ENCODE peak calls at places on chromosomes 1 and 21, in five cellular contexts. One of them, this sample, is unnamed.

GRCh38 chr21:44920694-44921604 is at the start of gene ITGB2:
- DNase-seq in body of pancreas: no peak
- DNase-seq in MM.1S: no peak
- DNase-seq in left ventricle myocardium inferior: peak; percentile 56
- DNase-seq in psoas muscle: peak; percentile 74
- DNase-seq in this sample: peak; percentile 81

GRCh38 chr1:93435443-93435842 is 12.5 kb upstream of the FNBP1L start:
- DNase-seq in body of pancreas: no peak
- DNase-seq in MM.1S: no peak
- DNase-seq in left ventricle myocardium inferior: no peak
- DNase-seq in psoas muscle: no peak
- DNase-seq in this sample: no peak

GRCh38 chr1:235712812-235713211 is 63.2 kb upstream of the GNG4 start:
- DNase-seq in body of pancreas: no peak
- DNase-seq in MM.1S: no peak
- DNase-seq in left ventricle myocardium inferior: no peak
- DNase-seq in psoas muscle: no peak
- DNase-seq in this sample: no peak

GRCh38 chr21:36741506-36741905 is 42.6 kb downstream of the SIM2 start:
- DNase-seq in body of pancreas: no peak
- DNase-seq in MM.1S: no peak
- DNase-seq in left ventricle myocardium inferior: peak; percentile 31
- DNase-seq in psoas muscle: no peak
- DNase-seq in this sample: no peak

GRCh38 chr1:26090893-26091292 is 20.7 kb upstream of the PDIK1L start:
- DNase-seq in body of pancreas: no peak
- DNase-seq in MM.1S: no peak
- DNase-seq in left ventricle myocardium inferior: no peak
- DNase-seq in psoas muscle: no peak
- DNase-seq in this sample: no peak

GRCh38 chr1:3783651-3784474 is 11.3 kb downstream of the SMIM1 start:
- DNase-seq in body of pancreas: no peak
- DNase-seq in MM.1S: no peak
- DNase-seq in left ventricle myocardium inferior: no peak
- DNase-seq in psoas muscle: no peak
- DNase-seq in this sample: no peak

GRCh38 chr1:47189844-47190562 is at the start of gene PDZK1IP1:
- DNase-seq in body of pancreas: peak; percentile 94
- DNase-seq in MM.1S: no peak
- DNase-seq in left ventricle myocardium inferior: peak; percentile 81
- DNase-seq in psoas muscle: peak; percentile 95
- DNase-seq in this sample: peak; percentile 94

GRCh38 chr1:66374148-66374547 is 159.8 kb upstream of the SGIP1 start:
- DNase-seq in body of pancreas: no peak
- DNase-seq in MM.1S: peak; percentile 69
- DNase-seq in left ventricle myocardium inferior: no peak
- DNase-seq in psoas muscle: no peak
- DNase-seq in this sample: no peak

GRCh38 chr1:234725177-234726132 is 115.5 kb upstream of the IRF2BP2 start:
- DNase-seq in body of pancreas: peak; percentile 70
- DNase-seq in MM.1S: no peak
- DNase-seq in left ventricle myocardium inferior: peak; percentile 44
- DNase-seq in psoas muscle: no peak
- DNase-seq in this sample: no peak

GRCh38 chr1:81670286-81670685 is 130.4 kb upstream of the ADGRL2 start:
- DNase-seq in body of pancreas: peak; percentile 80
- DNase-seq in MM.1S: no peak
- DNase-seq in left ventricle myocardium inferior: peak; percentile 65
- DNase-seq in psoas muscle: no peak
- DNase-seq in this sample: peak; percentile 82

GRCh38 chr1:58746182-58746581 is 37.7 kb downstream of the JUN start:
- DNase-seq in body of pancreas: no peak
- DNase-seq in MM.1S: no peak
- DNase-seq in left ventricle myocardium inferior: no peak
- DNase-seq in psoas muscle: no peak
- DNase-seq in this sample: no peak

GRCh38 chr1:189662190-189662589 is 815.5 kb downstream of the BRINP3 start:
- DNase-seq in body of pancreas: no peak
- DNase-seq in MM.1S: no peak
- DNase-seq in left ventricle myocardium inferior: no peak
- DNase-seq in psoas muscle: no peak
- DNase-seq in this sample: no peak

GRCh38 chr1:203089001-203089650 is 3.3 kb upstream of the MYOG start:
- DNase-seq in body of pancreas: no peak
- DNase-seq in MM.1S: no peak
- DNase-seq in left ventricle myocardium inferior: no peak
- DNase-seq in psoas muscle: no peak
- DNase-seq in this sample: no peak

GRCh38 chr1:206909167-206909882 is 12.1 kb downstream of the IL24 start:
- DNase-seq in body of pancreas: peak; percentile 94
- DNase-seq in MM.1S: no peak
- DNase-seq in left ventricle myocardium inferior: peak; percentile 48
- DNase-seq in psoas muscle: peak; percentile 64
- DNase-seq in this sample: peak; percentile 57

GRCh38 chr1:210244746-210245367 is 12.3 kb downstream of the SERTAD4 start:
- DNase-seq in body of pancreas: no peak
- DNase-seq in MM.1S: no peak
- DNase-seq in left ventricle myocardium inferior: no peak
- DNase-seq in psoas muscle: no peak
- DNase-seq in this sample: no peak

GRCh38 chr1:224727851-224728250 is 111.7 kb downstream of the CNIH3 start:
- DNase-seq in body of pancreas: no peak
- DNase-seq in MM.1S: no peak
- DNase-seq in left ventricle myocardium inferior: no peak
- DNase-seq in psoas muscle: no peak
- DNase-seq in this sample: no peak

GRCh38 chr1:214058071-214058470 is 70.3 kb downstream of the PROX1 start:
- DNase-seq in body of pancreas: no peak
- DNase-seq in MM.1S: no peak
- DNase-seq in left ventricle myocardium inferior: no peak
- DNase-seq in psoas muscle: no peak
- DNase-seq in this sample: no peak

GRCh38 chr1:15123925-15124324 is 29.6 kb upstream of the TMEM51 start:
- DNase-seq in body of pancreas: no peak
- DNase-seq in MM.1S: no peak
- DNase-seq in left ventricle myocardium inferior: no peak
- DNase-seq in psoas muscle: no peak
- DNase-seq in this sample: no peak

GRCh38 chr21:44021064-44021463 is 9.0 kb downstream of the TRAPPC10 start:
- DNase-seq in body of pancreas: no peak
- DNase-seq in MM.1S: no peak
- DNase-seq in left ventricle myocardium inferior: no peak
- DNase-seq in psoas muscle: no peak
- DNase-seq in this sample: no peak

GRCh38 chr1:153560771-153561170 is 4.9 kb downstream of the S100A2 start:
- DNase-seq in body of pancreas: no peak
- DNase-seq in MM.1S: no peak
- DNase-seq in left ventricle myocardium inferior: no peak
- DNase-seq in psoas muscle: no peak
- DNase-seq in this sample: no peak

GRCh38 chr1:212132040-212132439 is 96.5 kb downstream of the DTL start:
- DNase-seq in body of pancreas: no peak
- DNase-seq in MM.1S: no peak
- DNase-seq in left ventricle myocardium inferior: no peak
- DNase-seq in psoas muscle: no peak
- DNase-seq in this sample: no peak

GRCh38 chr1:153404768-153405167 is 11.6 kb upstream of the S100A7A start:
- DNase-seq in body of pancreas: peak; percentile 17
- DNase-seq in MM.1S: peak; percentile 49
- DNase-seq in left ventricle myocardium inferior: peak; percentile 40
- DNase-seq in psoas muscle: peak; percentile 60
- DNase-seq in this sample: peak; percentile 76

GRCh38 chr1:245493029-245493428 is 338.2 kb downstream of the KIF26B start:
- DNase-seq in body of pancreas: no peak
- DNase-seq in MM.1S: peak; percentile 20
- DNase-seq in left ventricle myocardium inferior: no peak
- DNase-seq in psoas muscle: no peak
- DNase-seq in this sample: no peak

GRCh38 chr1:91015794-91016550 is 5.9 kb downstream of the ZNF644 start:
- DNase-seq in body of pancreas: no peak
- DNase-seq in MM.1S: no peak
- DNase-seq in left ventricle myocardium inferior: no peak
- DNase-seq in psoas muscle: no peak
- DNase-seq in this sample: no peak

GRCh38 chr1:91015358-91015780 is 6.5 kb downstream of the ZNF644 start:
- DNase-seq in body of pancreas: no peak
- DNase-seq in MM.1S: no peak
- DNase-seq in left ventricle myocardium inferior: no peak
- DNase-seq in psoas muscle: no peak
- DNase-seq in this sample: no peak

GRCh38 chr1:91012196-91012595 is 9.6 kb downstream of the ZNF644 start:
- DNase-seq in body of pancreas: no peak
- DNase-seq in MM.1S: no peak
- DNase-seq in left ventricle myocardium inferior: no peak
- DNase-seq in psoas muscle: no peak
- DNase-seq in this sample: no peak

GRCh38 chr1:91013302-91013701 is 8.5 kb downstream of the ZNF644 start:
- DNase-seq in body of pancreas: no peak
- DNase-seq in MM.1S: no peak
- DNase-seq in left ventricle myocardium inferior: no peak
- DNase-seq in psoas muscle: no peak
- DNase-seq in this sample: no peak

DNA sequence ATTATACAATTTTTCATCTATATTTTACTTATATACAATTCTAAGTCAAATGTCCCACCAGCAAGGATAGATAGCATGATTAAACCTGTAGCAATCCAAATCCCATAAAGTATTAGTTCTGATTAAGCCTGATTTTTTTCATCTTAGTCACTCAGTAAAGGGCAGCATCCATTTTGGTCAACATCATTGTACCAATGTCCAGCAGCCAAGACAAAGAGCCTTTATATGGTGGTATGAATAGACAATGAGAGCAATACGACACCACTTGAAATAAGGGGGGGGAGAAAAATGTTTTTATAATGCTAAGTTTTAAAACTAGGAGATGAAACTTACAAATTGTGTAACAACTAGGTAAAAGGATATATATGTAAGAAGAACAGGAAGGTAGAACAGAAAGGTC is 7.4 kb downstream of the ZNF644 start:
- DNase-seq in body of pancreas: no peak
- DNase-seq in MM.1S: no peak
- DNase-seq in left ventricle myocardium inferior: no peak
- DNase-seq in psoas muscle: no peak
- DNase-seq in this sample: no peak
- H3K4me1 ChIP-seq in body of pancreas: peaks cover 38% of the 10 kb centered on the region
- H3K4me1 ChIP-seq in MM.1S: peaks cover 11% of the 10 kb centered on the region
- H3K4me1 ChIP-seq in left ventricle myocardium inferior: peaks cover 91% of the 10 kb centered on the region
- H3K4me1 ChIP-seq in psoas muscle: peaks cover 50% of the 10 kb centered on the region
- H3K4me1 ChIP-seq in this sample: no peaks in the 10 kb centered on the region

GRCh38 chr1:231159202-231159962 is 2.5 kb upstream of the TRIM67 start:
- DNase-seq in body of pancreas: no peak
- DNase-seq in MM.1S: no peak
- DNase-seq in left ventricle myocardium inferior: no peak
- DNase-seq in psoas muscle: no peak
- DNase-seq in this sample: no peak
- H3K27me3 ChIP-seq in body of pancreas: peaks cover 15% of the 10 kb centered on the region
- H3K27me3 ChIP-seq in MM.1S: no peaks in the 10 kb centered on the region
- H3K27me3 ChIP-seq in left ventricle myocardium inferior: peaks cover 86% of the 10 kb centered on the region
- H3K27me3 ChIP-seq in psoas muscle: peaks cover 3% of the 10 kb centered on the region
- H3K27me3 ChIP-seq in this sample: no peaks in the 10 kb centered on the region

GRCh38 chr1:68231627-68232303 is 558 bp downstream of the WLS start:
- DNase-seq in body of pancreas: peak; percentile 85
- DNase-seq in MM.1S: peak; percentile 16
- DNase-seq in left ventricle myocardium inferior: peak; percentile 65
- DNase-seq in psoas muscle: peak; percentile 69
- DNase-seq in this sample: peak; percentile 75

GRCh38 chr1:68232354-68233148 is at the start of gene WLS:
- DNase-seq in body of pancreas: peak; percentile 88
- DNase-seq in MM.1S: peak; percentile 34
- DNase-seq in left ventricle myocardium inferior: peak; percentile 82
- DNase-seq in psoas muscle: peak; percentile 88
- DNase-seq in this sample: peak; percentile 92

GRCh38 chr1:68230901-68231626 is 1.3 kb downstream of the WLS start:
- DNase-seq in body of pancreas: peak; percentile 64
- DNase-seq in MM.1S: peak; percentile 6
- DNase-seq in left ventricle myocardium inferior: peak; percentile 26
- DNase-seq in psoas muscle: peak; percentile 62
- DNase-seq in this sample: peak; percentile 79

GRCh38 chr1:68234094-68234493 is 1.8 kb upstream of the WLS start:
- DNase-seq in body of pancreas: no peak
- DNase-seq in MM.1S: no peak
- DNase-seq in left ventricle myocardium inferior: no peak
- DNase-seq in psoas muscle: no peak
- DNase-seq in this sample: no peak

DNA sequence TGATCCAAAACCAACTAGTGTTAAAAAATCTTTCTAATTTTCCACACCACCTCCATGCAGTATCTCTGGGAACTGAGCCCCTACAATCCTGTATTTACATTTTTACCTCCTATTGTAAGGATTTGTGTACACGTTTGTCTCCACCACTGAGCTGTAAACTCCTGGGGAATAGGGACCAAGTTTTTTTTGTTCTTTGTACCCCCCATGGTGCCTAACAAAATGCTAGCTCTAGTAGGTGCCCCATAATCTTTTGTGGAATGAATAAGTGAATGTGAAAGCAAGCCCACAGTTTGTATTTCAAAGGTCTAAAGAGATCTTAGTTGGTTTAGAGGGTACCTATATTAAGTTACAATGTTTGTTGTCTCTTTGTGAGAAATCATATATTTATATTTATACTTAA is 879 bp upstream of the WLS start:
- DNase-seq in body of pancreas: no peak
- DNase-seq in MM.1S: no peak
- DNase-seq in left ventricle myocardium inferior: no peak
- DNase-seq in psoas muscle: no peak
- DNase-seq in this sample: no peak
- H3K4me3 ChIP-seq in body of pancreas: no peak overlapping the region
- H3K4me3 ChIP-seq in MM.1S: no peak overlapping the region
- H3K4me3 ChIP-seq in left ventricle myocardium inferior: peak overlapping the region; percentile 78
- H3K4me3 ChIP-seq in psoas muscle: peak overlapping the region; percentile 82
- H3K4me3 ChIP-seq in this sample: no peak overlapping the region

DNA sequence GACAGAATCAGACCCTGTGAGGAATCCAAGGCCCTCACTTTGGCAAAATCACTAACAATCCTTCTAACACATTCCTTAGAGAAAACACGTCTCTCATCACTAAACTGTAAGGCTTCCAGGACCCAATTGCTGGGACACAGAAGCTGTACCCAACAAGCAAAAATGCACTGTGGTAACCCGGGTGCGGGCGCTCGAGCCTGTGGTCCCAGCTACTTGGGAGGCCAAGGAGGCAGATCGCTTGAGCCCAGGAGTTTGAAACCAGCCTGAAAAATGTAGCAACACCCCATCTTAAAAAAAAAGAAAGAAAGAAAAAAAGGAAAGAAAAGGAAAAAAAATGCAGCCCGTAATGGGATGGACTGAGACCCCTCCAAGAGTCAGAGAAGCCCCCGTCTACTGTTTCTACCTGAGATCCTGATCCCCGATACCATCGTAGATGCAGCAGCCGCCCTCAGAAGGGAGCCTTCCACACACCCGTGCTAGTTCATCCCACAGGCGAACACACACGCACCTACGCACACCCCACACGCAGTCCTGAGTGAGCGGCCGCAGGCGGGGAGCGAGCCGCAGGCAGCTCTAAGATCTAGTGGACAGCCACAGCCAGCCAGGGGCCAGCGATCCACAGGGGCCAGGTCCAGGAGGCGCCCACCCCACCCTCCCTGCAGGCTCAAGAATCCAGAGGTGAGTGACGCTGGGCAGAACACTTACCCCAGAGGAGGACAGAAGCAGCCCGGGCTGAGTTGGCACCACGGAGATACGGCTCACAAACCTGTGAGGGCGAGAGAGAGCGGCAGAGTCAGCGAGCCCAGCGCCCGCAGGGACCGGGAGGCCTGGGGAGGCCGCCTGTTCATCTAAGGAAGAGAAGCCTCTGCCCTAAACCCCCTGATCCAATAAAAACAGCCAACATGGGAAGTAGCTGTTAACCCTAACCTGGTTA is 20.1 kb downstream of the WDR4 start:
- DNase-seq in body of pancreas: no peak
- DNase-seq in MM.1S: no peak
- DNase-seq in left ventricle myocardium inferior: no peak
- DNase-seq in psoas muscle: no peak
- DNase-seq in this sample: no peak
- H3K4me1 ChIP-seq in body of pancreas: no peaks in the 10 kb centered on the region
- H3K4me1 ChIP-seq in MM.1S: no peaks in the 10 kb centered on the region
- H3K4me1 ChIP-seq in left ventricle myocardium inferior: peaks cover 15% of the 10 kb centered on the region
- H3K4me1 ChIP-seq in psoas muscle: no peaks in the 10 kb centered on the region
- H3K4me1 ChIP-seq in this sample: no peaks in the 10 kb centered on the region